ENCODE peak calls at places on chromosomes 13 and 19, in seven cellular contexts. T is osteocyte; O is NCI-H446; J is RPMI7951; G is stromal cell of bone marrow; D is AG10803; A is activated T-cell treated with anti-CD3 and anti-CD28 coated beads, Interleukin-2, amount 50 U/mL, for 72 hours. S is an unnamed sample.

GRCh38 chr13:111202745-111203144 is 87.6 kb downstream of the ARHGEF7 start:
- DNase-seq in T (no peak), G (peak; percentile 68), A (no peak), D (peak; percentile 71), O (no peak), J (peak; percentile 40), S (no peak)

GRCh38 chr13:73358606-73359005 is 299.8 kb downstream of the KLF5 start:
- DNase-seq in J (no peak), T (no peak), O (no peak), A (no peak), D (no peak), G (no peak), S (no peak)

GRCh38 chr19:4374451-4375163 is 25.7 kb downstream of the SH3GL1 start:
- DNase-seq in D (peak; percentile 93), T (no peak), A (no peak), O (no peak), G (peak; percentile 86), J (peak; percentile 98), S (peak; percentile 93)

GRCh38 chr13:46909037-46909436 is 12.2 kb upstream of the HTR2A start:
- DNase-seq in J (no peak), O (no peak), D (peak; percentile 88), A (no peak), G (no peak), T (no peak), S (no peak)

GRCh38 chr13:86856996-86857395 is 814.2 kb upstream of the SLITRK5 start:
- DNase-seq in D (no peak), A (no peak), T (no peak), G (no peak), J (peak; percentile 5), O (no peak), S (no peak)

GRCh38 chr19:34664168-34664567 is 12.8 kb downstream of the SCGB2B2 start:
- DNase-seq in A (no peak), D (no peak), G (no peak), J (no peak), O (no peak), T (no peak), S (no peak)

GRCh38 chr13:40313269-40314200 is 352.9 kb downstream of the FOXO1 start:
- DNase-seq in D (no peak), O (no peak), G (no peak), J (no peak), T (no peak), A (no peak), S (peak; percentile 86)

GRCh38 chr19:37790244-37790925 is 11.0 kb upstream of the ZNF573 start:
- DNase-seq in G (no peak), J (no peak), T (no peak), O (no peak), D (no peak), A (no peak), S (no peak)

GRCh38 chr13:71828117-71828516 is 38.9 kb downstream of the DACH1 start:
- DNase-seq in D (no peak), J (no peak), A (no peak), G (no peak), O (no peak), T (no peak), S (no peak)

GRCh38 chr19:4636761-4637160 is 2.6 kb upstream of the TNFAIP8L1 start:
- DNase-seq in D (no peak), A (no peak), T (no peak), O (no peak), J (no peak), G (no peak), S (no peak)

GRCh38 chr13:98556968-98557591 is 19.8 kb downstream of the STK24 start:
- DNase-seq in A (no peak), D (no peak), O (no peak), T (no peak), G (no peak), J (peak; percentile 84), S (no peak)

GRCh38 chr13:51243227-51243626 is 21.0 kb downstream of the FAM124A start:
- DNase-seq in D (no peak), T (no peak), O (no peak), G (no peak), A (no peak), J (no peak), S (no peak)

GRCh38 chr13:50026788-50027473 is 11.7 kb downstream of the KCNRG start:
- DNase-seq in G (no peak), A (no peak), O (no peak), D (no peak), J (no peak), T (no peak), S (no peak)

GRCh38 chr19:14400913-14401312 is 18.2 kb downstream of the DDX39A start:
- DNase-seq in J (no peak), O (no peak), A (no peak), T (no peak), D (no peak), G (no peak), S (no peak)

GRCh38 chr19:40415799-40416198 is 2.6 kb upstream of the PRX start:
- DNase-seq in J (no peak), O (no peak), T (no peak), A (no peak), G (no peak), D (no peak), S (no peak)

GRCh38 chr19:28289294-28290063 is 923.5 kb downstream of the UQCRFS1 start:
- DNase-seq in J (peak; percentile 75), D (peak; percentile 64), A (no peak), G (peak; percentile 5), T (no peak), O (no peak), S (no peak)

GRCh38 chr13:59435024-59435423 is 728.7 kb downstream of the DIAPH3 start:
- DNase-seq in D (no peak), O (no peak), T (no peak), A (no peak), G (no peak), J (no peak), S (no peak)

GRCh38 chr13:84528408-84529055 is 646.3 kb upstream of the SLITRK1 start:
- DNase-seq in A (no peak), T (no peak), G (no peak), D (no peak), O (no peak), J (no peak), S (no peak)

GRCh38 chr13:22103628-22104027 is 432.8 kb downstream of the FGF9 start:
- DNase-seq in T (no peak), D (peak; percentile 14), J (no peak), O (no peak), G (no peak), A (no peak), S (no peak)

GRCh38 chr13:50594276-50594970 is 249.1 kb downstream of the DLEU7 start:
- DNase-seq in T (no peak), O (no peak), J (no peak), G (no peak), A (peak; percentile 21), D (no peak), S (no peak)

GRCh38 chr19:43620061-43621001 is 902 bp upstream of the ZNF428 start:
- DNase-seq in G (no peak), O (no peak), T (no peak), J (peak; percentile 26), D (no peak), A (peak; percentile 89), S (peak; percentile 93)

GRCh38 chr13:41542281-41542680 is 84.9 kb downstream of the RGCC start:
- DNase-seq in D (no peak), G (no peak), A (no peak), O (no peak), J (no peak), T (peak; percentile 83), S (peak; percentile 70)

GRCh38 chr13:113491418-113491883 is 940 bp upstream of the DCUN1D2 start:
- DNase-seq in A (peak; percentile 18), T (peak; percentile 83), G (no peak), O (no peak), D (peak; percentile 38), J (peak; percentile 31), S (no peak)

GRCh38 chr19:15199652-15200574 is 882 bp downstream of the NOTCH3 start:
- DNase-seq in D (peak; percentile 30), O (no peak), A (no peak), J (no peak), G (no peak), T (no peak), S (no peak)

GRCh38 chr19:1654178-1654792 is 1.9 kb upstream of the TCF3 start:
- DNase-seq in O (no peak), D (no peak), G (no peak), T (no peak), J (no peak), A (no peak), S (no peak)

GRCh38 chr13:44259045-44260042 is 114.3 kb upstream of the SERP2 start:
- DNase-seq in G (no peak), D (peak; percentile 11), T (no peak), O (no peak), J (peak; percentile 73), A (peak; percentile 82), S (no peak)

GRCh38 chr19:55495646-55496349 is 7.6 kb downstream of the SSC5D start:
- DNase-seq in G (no peak), A (no peak), J (peak; percentile 39), D (no peak), O (no peak), T (no peak), S (no peak)

GRCh38 chr19:18044825-18045304 is 36.9 kb downstream of the ARRDC2 start:
- DNase-seq in G (peak; percentile 52), O (peak; percentile 78), T (no peak), D (peak; percentile 67), J (peak; percentile 93), A (peak; percentile 92), S (no peak)

GRCh38 chr13:59691501-59692066 is 472.1 kb downstream of the DIAPH3 start:
- DNase-seq in O (no peak), G (no peak), T (no peak), J (no peak), A (no peak), D (no peak), S (no peak)